ENCODE peak calls at places on chromosome 15, in five cellular contexts. O, N, A, J and U are unnamed samples.

GRCh38 chr15:46502668-46503067 is 867.8 kb downstream of the SQOR start:
- DNase-seq in A (no peak), N (no peak), O (no peak), J (no peak), U (no peak)

GRCh38 chr15:69573815-69574472 is 121.3 kb downstream of the RPLP1 start:
- DNase-seq in O (peak; percentile 34), J (no peak), A (peak; percentile 75), N (no peak), U (no peak)

GRCh38 chr15:49621327-49622210 is 721 bp downstream of the DTWD1 start:
- DNase-seq in N (no peak), J (no peak), O (no peak), A (peak; percentile 23), U (no peak)

GRCh38 chr15:100559330-100559729 is 30.6 kb upstream of the CERS3 start:
- DNase-seq in N (peak; percentile 46), A (peak; percentile 9), J (no peak), O (peak; percentile 81), U (no peak)

GRCh38 chr15:35289029-35289617 is 204.0 kb upstream of the NANOGP8 start:
- DNase-seq in O (peak; percentile 81), J (no peak), N (peak; percentile 9), A (peak; percentile 46), U (no peak)

GRCh38 chr15:90078965-90079364 is 23.3 kb downstream of the IDH2 start:
- DNase-seq in J (no peak), N (no peak), O (no peak), A (no peak), U (no peak)

GRCh38 chr15:49831206-49831965 is 210.5 kb downstream of the DTWD1 start:
- DNase-seq in A (peak; percentile 89), J (no peak), O (peak; percentile 95), N (no peak), U (no peak)

GRCh38 chr15:97652700-97653167 is 307.8 kb upstream of the ARRDC4 start:
- DNase-seq in O (no peak), A (no peak), N (no peak), J (peak; percentile 32), U (no peak)

GRCh38 chr15:68559342-68560310 is 19.2 kb upstream of the CORO2B start:
- DNase-seq in A (peak; percentile 57), N (peak; percentile 47), J (peak; percentile 77), O (peak; percentile 70), U (no peak)

GRCh38 chr15:48861813-48862431 is 16.0 kb upstream of the EID1 start:
- DNase-seq in O (peak; percentile 82), N (no peak), J (no peak), A (peak; percentile 52), U (no peak)

GRCh38 chr15:38867556-38867955 is 302.9 kb upstream of the RASGRP1 start:
- DNase-seq in A (no peak), N (no peak), O (no peak), J (no peak), U (no peak)
- H3K4me3 ChIP-seq in A (no peak overlapping the region), N (no peak overlapping the region), O (no peak overlapping the region), J (no peak overlapping the region), U (no peak overlapping the region)

DNA sequence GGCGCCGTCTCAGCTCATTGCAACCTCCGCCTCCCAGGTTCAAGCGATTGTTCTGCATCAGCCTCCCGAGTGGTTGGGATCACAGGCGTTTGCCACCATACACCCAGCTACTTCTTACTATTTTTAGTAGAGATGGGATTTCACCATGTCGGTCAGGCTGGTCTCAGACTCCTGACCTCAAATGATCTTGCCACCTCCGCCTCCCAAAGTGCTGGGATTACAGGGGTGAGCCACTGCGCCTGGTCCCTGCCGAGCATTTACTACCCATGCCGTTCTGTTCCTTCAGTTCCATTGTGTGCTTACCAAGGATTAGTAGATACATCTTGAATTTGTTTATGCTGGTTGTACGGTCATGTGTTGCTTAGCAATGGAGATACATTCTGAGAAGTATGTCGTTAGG is 10.3 kb downstream of the CHD2 start:
- DNase-seq in O (no peak), N (peak; percentile 1), A (no peak), J (no peak), U (no peak)
- H3K27ac ChIP-seq in O (peak overlapping the region; percentile 32), N (peak overlapping the region; percentile 9), A (peak overlapping the region; percentile 34), J (peak overlapping the region; percentile 100), U (peak overlapping the region; percentile 88)

DNA sequence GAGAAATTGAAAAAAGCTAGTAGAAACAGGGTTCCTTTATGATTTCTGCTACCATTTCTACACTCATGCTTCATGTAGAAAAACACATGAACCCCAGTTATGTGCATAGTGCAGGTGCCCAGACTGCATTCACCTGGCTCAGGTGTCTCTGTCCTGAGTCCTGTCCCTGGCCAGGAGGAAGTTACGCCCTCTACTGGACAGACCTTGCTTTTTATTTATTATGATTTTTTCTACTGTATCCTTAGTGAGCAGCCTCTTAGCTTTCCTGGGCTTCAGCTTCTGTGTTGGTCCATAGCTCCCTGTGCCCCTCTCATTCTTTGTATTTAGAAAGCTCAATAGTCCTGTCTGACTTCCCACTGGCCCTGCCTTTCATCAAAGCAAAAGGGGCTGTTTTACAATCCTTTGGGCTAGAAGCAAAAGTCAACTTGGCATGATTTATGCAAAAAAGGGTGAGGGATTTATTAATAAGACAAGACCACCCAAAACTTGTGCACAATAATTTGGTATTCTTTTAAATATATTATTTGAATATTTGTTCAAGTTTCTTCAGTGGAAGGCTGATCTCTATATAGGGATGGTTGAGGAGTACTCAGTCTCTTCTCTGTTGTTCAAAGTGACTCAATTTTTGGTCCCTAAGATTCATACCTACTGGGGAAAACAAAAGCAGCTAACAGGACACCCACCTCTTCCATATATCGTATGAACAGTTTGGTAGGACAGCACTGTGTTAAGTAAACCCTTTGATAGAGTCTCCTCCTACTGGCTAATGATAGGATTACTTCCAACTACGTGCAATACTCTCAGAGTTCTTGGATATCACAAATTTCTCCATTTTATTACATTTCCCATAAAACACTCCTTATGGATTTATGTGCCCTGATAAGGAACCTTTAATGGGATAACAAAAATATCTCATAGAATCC is 200.5 kb upstream of the GOLGA6L4 start:
- DNase-seq in O (peak; percentile 55), N (no peak), J (no peak), A (peak; percentile 22), U (no peak)
- TF ChIP-seq CTCF in O (peak; percentile 51), N (peak; percentile 20), J (peak; percentile 55), A (peak; percentile 41), U (peak; percentile 34)

GRCh38 chr15:82571722-82572222 is 31.5 kb upstream of the RPS17 start:
- DNase-seq in N (peak; percentile 18), A (peak; percentile 75), O (peak; percentile 83), J (peak; percentile 93), U (peak; percentile 11)
- H3K4me3 ChIP-seq in N (peak overlapping the region; percentile 0), A (peak overlapping the region; percentile 53), O (peak overlapping the region; percentile 36), J (peak overlapping the region; percentile 54), U (peak overlapping the region; percentile 72)

GRCh38 chr15:31081568-31082250 is 19.8 kb downstream of the TRPM1 start:
- DNase-seq in O (no peak), J (no peak), N (no peak), A (no peak), U (no peak)
- H3K27ac ChIP-seq in O (no peak overlapping the region), J (no peak overlapping the region), N (no peak overlapping the region), A (no peak overlapping the region), U (no peak overlapping the region)

DNA sequence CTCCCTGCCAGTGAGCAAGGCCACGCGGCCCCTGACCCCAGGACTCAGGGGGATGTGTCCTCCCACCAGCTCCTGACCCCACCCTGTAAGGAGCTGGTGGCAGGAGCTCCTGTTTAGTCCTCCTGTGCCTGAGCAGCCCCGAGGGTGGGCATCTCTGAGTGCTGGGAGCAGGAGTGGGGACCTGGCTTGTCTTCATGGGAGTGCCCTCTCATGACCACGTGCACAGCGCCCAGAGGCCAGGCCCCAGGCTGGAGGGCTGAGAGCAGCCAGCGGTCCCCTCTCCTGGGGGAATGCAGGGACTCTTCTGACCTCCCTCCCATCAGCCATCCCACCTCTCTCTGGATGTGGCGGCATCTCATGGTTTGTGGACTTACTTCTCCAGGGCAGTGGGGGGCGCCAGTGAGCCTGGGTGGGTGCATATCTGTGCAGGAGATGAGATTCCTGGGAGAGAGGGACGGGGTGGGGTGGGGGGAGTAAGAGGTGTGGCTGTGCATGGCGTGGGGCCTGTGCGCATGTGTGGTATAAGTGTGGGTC is 205.6 kb downstream of the TBC1D2B start:
- DNase-seq in N (no peak), A (no peak), O (no peak), J (no peak), U (no peak)
- TF ChIP-seq CTCF in N (no peak), A (no peak), O (no peak), J (no peak), U (no peak)

GRCh38 chr15:92907229-92907628 is 7.1 kb downstream of the CHD2 start:
- DNase-seq in N (peak; percentile 2), J (no peak), A (peak; percentile 51), O (no peak), U (no peak)
- H3K4me3 ChIP-seq in N (no peak overlapping the region), J (peak overlapping the region; percentile 2), A (peak overlapping the region; percentile 9), O (no peak overlapping the region), U (peak overlapping the region; percentile 21)

GRCh38 chr15:73051811-73052678 is at the start of gene NEO1:
- DNase-seq in O (peak; percentile 70), N (peak; percentile 88), J (peak; percentile 86), A (peak; percentile 56), U (peak; percentile 26)
- H3K27ac ChIP-seq in O (peak within 1 kb of the TSS; percentile 91), N (peak within 1 kb of the TSS; percentile 96), J (peak within 1 kb of the TSS; percentile 97), A (peak within 1 kb of the TSS; percentile 55), U (peak within 1 kb of the TSS; percentile 93)

DNA sequence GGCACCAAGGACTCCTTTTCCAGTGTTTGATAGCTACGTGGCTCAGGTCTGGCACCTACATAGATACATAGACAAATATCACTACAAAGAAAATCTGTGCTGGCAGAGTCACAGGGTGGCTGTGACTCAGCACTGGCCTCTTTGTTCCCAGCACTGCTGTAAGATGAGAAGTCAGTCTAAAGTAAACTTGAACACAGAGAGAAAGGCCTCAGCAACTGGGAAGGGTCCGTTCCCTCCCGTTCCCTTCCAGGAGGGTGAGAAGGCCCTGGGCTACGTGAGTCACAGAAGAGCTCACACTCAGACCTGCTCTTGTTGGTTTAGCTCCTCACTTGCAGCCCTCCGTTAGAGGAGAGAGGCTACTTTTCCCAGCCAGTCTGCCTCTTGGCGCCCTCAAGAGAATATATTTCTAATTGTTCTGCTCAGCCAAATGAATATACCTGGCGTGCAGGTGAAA is 23.1 kb downstream of the ANXA2 start:
- DNase-seq in A (peak; percentile 99), O (peak; percentile 99), N (peak; percentile 96), J (no peak), U (peak; percentile 62)
- TF ChIP-seq CTCF in A (no peak), O (no peak), N (no peak), J (no peak), U (no peak)

DNA sequence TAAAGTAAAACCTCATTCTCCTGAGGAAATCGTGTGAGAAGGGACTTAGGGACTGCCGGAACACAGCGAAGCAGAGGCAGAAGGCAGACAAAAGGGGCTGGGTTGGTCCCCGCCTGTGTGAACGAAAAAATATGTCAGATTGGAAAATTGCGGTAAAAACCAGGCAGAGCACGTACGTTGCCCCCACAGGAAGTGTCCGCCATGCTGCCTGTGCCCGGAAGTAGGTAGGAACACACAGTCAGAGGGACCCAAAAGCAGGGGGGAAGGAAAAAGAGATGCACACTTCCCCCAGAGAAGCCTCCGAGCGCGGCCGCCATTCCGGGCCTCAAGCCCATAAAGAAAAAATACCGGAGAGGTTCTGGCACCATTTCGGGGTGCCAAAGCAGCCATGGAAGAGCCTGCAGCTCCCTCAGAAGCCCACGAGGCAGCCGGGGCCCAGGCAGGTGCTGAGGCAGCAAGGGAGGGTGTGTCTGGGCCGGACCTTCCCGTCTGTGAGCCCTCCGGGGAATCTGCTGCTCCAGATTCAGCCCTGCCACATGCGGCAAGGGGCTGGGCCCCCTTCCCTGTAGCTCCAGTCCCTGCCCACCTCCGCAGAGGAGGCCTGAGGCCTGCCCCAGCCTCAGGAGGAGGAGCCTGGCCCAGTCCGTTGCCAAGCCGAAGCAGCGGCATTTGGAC is at the start of gene MKRN3:
- DNase-seq in J (peak; percentile 50), N (no peak), O (peak; percentile 7), A (peak; percentile 88), U (no peak)
- H3K4me3 ChIP-seq in J (peak within 1 kb of the TSS; percentile 58), N (no peak within 1 kb of the TSS), O (no peak within 1 kb of the TSS), A (peak within 1 kb of the TSS; percentile 75), U (peak within 1 kb of the TSS; percentile 64)